ENCODE peak calls at places on chromosomes 1 and 21, in four cellular contexts. S is H9, I is neuronal stem cell, O is H1. B is an unnamed sample.

GRCh38 chr1:161160763-161161162 is 1.5 kb downstream of the USP21 start:
- DNase-seq in O (no peak), I (no peak), S (no peak), B (no peak)

GRCh38 chr1:174692313-174692712 is 244.5 kb downstream of the GPR52 start:
- DNase-seq in S (no peak), O (no peak), I (no peak), B (peak)

GRCh38 chr1:221772107-221772506 is 30.2 kb upstream of the DUSP10 start:
- DNase-seq in O (no peak), I (no peak), S (no peak), B (peak)

GRCh38 chr1:183850852-183851251 is 45.9 kb downstream of the RGL1 start:
- DNase-seq in S (no peak), O (no peak), I (no peak), B (no peak)

GRCh38 chr1:234842726-234843641 is 233.0 kb upstream of the IRF2BP2 start:
- DNase-seq in I (no peak), S (no peak), O (no peak), B (no peak)

GRCh38 chr21:44065428-44065827 is 41.8 kb upstream of the PWP2 start:
- DNase-seq in S (no peak), I (no peak), O (no peak), B (peak)

GRCh38 chr1:169109561-169110134 is 3.2 kb downstream of the ATP1B1 start:
- DNase-seq in I (no peak), S (no peak), O (no peak), B (peak)

GRCh38 chr1:21673277-21673780 is 4.2 kb upstream of the RAP1GAP start:
- DNase-seq in I (no peak), S (peak), O (no peak), B (peak)

GRCh38 chr1:24688033-24688432 is 44.9 kb downstream of the SRRM1 start:
- DNase-seq in S (no peak), I (no peak), O (no peak), B (no peak)
- H2BK12ac ChIP-seq in S (no peak), I (no peak), O (peak), B (peak)

GRCh38 chr1:230381049-230381467 is 45.1 kb downstream of the PGBD5 start:
- DNase-seq in I (no peak), S (no peak), O (no peak), B (no peak)
- H2AK5ac ChIP-seq in I (no peak), S (no peak), O (peak), B (no peak)

GRCh38 chr1:114344656-114345055 is 166.3 kb downstream of the TRIM33 start:
- DNase-seq in I (no peak), O (no peak), S (no peak), B (no peak)
- H3K4ac ChIP-seq in I (no peak), O (no peak), S (no peak), B (no peak)

GRCh38 chr1:182120411-182121258 is 59.1 kb upstream of the ZNF648 start:
- DNase-seq in O (no peak), I (no peak), S (no peak), B (no peak)
- H2BK12ac ChIP-seq in O (no peak), I (no peak), S (no peak), B (no peak)

DNA sequence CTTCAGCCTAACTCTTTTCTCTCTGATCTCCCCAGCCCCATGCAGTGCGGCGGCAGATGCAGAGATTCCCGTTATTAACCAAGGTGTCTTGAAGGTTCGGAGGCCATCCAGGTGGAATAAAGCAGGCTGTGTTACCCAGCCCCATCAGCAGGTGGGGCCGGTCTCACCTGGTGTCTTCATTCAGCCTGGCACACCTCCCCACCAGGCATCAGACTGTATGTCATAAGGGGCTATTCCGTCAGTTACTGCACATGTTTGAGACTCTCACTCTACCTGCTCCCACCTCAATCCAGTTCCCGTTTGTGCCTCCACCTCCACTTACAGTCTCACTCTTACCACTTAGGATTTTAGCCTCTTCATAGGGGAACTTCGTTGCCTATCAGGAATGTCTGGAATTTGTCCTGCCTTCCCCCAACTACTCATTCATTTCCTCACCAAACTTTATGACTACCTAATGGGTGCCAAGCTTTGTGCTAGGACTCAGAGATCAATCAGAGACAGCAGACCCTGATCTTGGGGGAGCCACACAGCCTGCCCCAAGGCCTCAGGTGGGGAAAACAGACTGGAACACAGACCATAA is 170.2 kb downstream of the PLPP3 start:
- DNase-seq in I (no peak), S (peak), O (peak), B (no peak)
- H2AK5ac ChIP-seq in I (no peak), S (no peak), O (no peak), B (no peak)

GRCh38 chr1:113219377-113219776 is 146.4 kb downstream of the LRIG2 start:
- DNase-seq in I (no peak), O (no peak), S (peak), B (no peak)
- H3K4ac ChIP-seq in I (no peak), O (no peak), S (no peak), B (no peak)

DNA sequence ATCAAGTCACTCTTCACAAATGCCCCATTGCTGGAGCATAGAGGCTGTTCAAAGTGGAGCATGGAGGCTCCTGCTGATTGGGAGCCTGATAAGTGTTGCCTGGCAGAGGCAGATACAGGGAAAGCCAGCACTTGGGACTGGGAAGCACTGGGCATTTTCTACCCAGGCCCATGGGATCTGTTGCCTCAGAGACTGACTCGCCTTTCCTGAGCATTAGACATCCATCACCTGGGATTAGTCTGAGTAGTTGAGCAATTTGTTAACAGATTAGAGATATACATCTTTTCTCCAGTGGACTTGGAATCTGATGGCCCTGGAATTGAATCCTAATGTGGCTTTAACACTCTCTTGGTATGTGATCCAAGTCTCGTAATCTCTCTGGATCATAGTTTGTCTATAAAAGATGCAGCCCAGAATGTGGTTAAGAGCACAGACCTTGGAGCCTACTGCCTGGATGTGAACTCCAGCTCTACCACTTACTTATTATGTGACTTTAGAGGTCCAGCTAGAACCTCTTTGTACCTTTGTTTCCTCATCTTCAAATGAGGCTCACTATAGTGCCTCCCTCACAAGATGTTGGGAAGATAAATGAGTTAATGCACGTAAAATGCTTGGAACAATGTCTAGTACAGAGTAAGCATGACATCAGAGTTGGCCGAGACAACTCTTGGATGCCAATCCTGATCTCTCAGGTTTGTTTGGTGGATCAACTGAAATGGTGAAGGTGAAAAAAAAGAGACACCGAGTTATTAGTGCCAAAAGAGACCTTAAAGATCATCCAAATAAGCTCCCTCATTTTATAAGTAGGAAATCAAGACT is 38.3 kb upstream of the NRDC start:
- DNase-seq in S (no peak), I (no peak), O (no peak), B (peak)
- H2BK12ac ChIP-seq in S (no peak), I (no peak), O (no peak), B (no peak)

GRCh38 chr21:32515869-32516268 is 69.5 kb downstream of the TCP10L start:
- DNase-seq in S (no peak), I (no peak), O (no peak), B (no peak)

GRCh38 chr21:32519945-32520884 is 65.1 kb downstream of the TCP10L start:
- DNase-seq in O (no peak), I (no peak), S (no peak), B (no peak)

GRCh38 chr21:32516729-32517649 is 68.3 kb downstream of the TCP10L start:
- DNase-seq in I (no peak), O (no peak), S (no peak), B (peak)

GRCh38 chr21:32508558-32508957 is 76.8 kb downstream of the TCP10L start:
- DNase-seq in O (no peak), S (no peak), I (no peak), B (no peak)

DNA sequence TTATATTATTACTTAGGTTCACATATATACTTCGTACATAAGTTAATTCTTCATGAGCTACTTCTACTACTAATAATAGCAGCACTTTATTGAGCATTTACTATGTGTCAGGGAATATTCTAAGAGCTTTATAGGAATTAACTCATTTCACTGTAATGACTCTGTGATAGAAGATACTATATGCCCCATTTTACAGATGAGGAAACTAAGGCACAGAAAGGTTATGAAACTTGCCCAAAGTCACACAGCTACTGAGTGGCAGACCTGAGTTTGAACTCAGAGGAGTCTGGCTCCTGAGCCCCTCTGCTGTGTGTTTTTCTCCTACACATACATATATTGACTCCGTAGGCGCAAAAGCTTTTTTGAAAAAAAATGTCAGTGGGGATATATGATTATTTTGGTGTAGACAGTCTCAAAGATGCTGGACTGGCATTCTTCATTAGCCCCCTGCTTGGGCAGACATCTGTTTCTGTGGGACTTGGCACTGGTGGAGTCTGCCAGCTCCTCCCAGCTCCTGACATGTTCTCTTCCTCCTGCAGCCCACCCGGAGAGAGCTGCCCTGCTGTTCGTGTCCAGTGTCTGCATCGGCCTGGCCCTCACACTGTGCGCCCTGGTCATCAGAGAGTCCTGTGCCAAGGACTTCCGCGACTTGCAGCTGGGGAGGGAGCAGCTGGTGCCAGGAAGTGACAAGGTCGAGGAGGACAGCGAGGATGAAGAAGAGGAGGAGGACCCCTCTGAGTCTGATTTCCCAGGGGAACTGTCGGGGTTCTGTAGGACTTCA is 70.9 kb downstream of the TCP10L start:
- DNase-seq in O (no peak), I (no peak), S (no peak), B (no peak)
- H2AK5ac ChIP-seq in O (no peak), I (no peak), S (no peak), B (no peak)

DNA sequence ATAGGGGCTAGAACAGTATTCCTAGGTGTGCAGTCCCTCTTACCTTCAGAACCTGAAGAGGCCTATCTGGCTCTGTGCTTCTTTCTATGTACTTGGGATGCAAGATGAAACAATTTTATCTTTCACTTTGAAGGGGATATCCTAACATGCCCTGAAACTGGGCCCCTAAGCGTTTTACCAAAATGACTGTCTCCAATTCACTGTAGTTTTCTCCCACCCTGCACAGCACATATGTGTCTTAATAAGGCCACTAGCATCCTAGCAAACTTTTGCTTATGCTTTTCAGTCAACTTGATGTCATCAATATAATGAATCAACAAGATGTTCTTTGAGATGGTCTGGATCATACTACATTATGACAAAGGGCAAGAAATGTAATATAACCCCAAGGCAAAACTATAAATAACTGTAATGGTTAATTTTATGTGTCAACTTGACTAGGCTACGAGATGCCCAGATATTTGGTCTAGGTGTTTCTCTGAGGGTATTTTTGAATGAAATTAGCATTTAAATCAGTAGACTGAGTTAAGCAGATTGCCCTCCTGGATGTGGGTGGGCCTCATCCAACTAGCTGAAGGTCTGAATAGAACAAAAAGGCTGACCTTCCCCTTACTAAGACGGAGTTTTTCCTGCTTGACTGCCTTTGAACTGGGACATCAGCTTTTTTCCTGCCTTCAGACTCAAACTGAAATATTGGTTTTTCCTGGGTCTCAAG is 9.2 kb upstream of the ZSWIM5 start:
- DNase-seq in I (no peak), S (no peak), O (no peak), B (no peak)
- H3K4ac ChIP-seq in I (no peak), S (no peak), O (no peak), B (no peak)

B was measured in mesenchymal stem cell.